ENCODE peak calls at places on chromosome 11, in eight cellular contexts. H is IMR-90, J is astrocyte, K is neural progenitor cell, W is neuronal stem cell, E is GM23338, Q is mesenchymal stem cell, O is endothelial cell of umbilical vein. T is an unnamed sample.

GRCh38 chr11:99020324-99021225 is at the start of gene CNTN5:
- DNase-seq in H (peak; percentile 5), J (no peak), K (peak; percentile 85), W (peak; percentile 70), E (peak; percentile 73), Q (peak; percentile 45), O (no peak), T (no peak)

GRCh38 chr11:60717956-60718355 is 6.6 kb upstream of the MS4A18 start:
- DNase-seq in H (no peak), J (no peak), K (no peak), W (no peak), E (no peak), Q (no peak), O (no peak), T (no peak)

GRCh38 chr11:113296447-113297205 is 17.8 kb upstream of the TTC12 start:
- DNase-seq in H (no peak), J (no peak), K (no peak), W (no peak), E (peak; percentile 19), Q (no peak), O (no peak), T (no peak)

GRCh38 chr11:69300124-69301032 is 6.4 kb downstream of the MYEOV start:
- DNase-seq in H (peak; percentile 61), J (no peak), K (no peak), W (no peak), E (no peak), Q (peak; percentile 81), O (no peak), T (peak; percentile 98)

GRCh38 chr11:72578991-72579815 is 95.0 kb downstream of the PDE2A start:
- DNase-seq in H (no peak), J (no peak), K (no peak), W (no peak), E (no peak), Q (no peak), O (no peak), T (peak; percentile 80)

GRCh38 chr11:97610000-97610399 is 1220.2 kb downstream of the JRKL start:
- DNase-seq in H (no peak), J (no peak), K (no peak), W (no peak), E (peak; percentile 51), Q (peak; percentile 11), O (no peak), T (no peak)

GRCh38 chr11:111736191-111736590 is 30.0 kb downstream of the PPP2R1B start:
- DNase-seq in H (peak; percentile 80), J (peak; percentile 87), K (no peak), W (no peak), E (no peak), Q (no peak), O (no peak), T (peak; percentile 61)

GRCh38 chr11:27926981-27927481 is 180.9 kb downstream of the KIF18A start:
- DNase-seq in H (peak; percentile 88), J (peak; percentile 99), K (no peak), W (no peak), E (no peak), Q (peak; percentile 98), O (no peak), T (no peak)

GRCh38 chr11:94494200-94494545 is 389 bp downstream of the ANKRD49 start:
- DNase-seq in H (no peak), J (no peak), K (peak; percentile 85), W (no peak), E (no peak), Q (no peak), O (no peak), T (no peak)

GRCh38 chr11:1931791-1932480 is 12.4 kb downstream of the TNNT3 start:
- DNase-seq in H (no peak), J (no peak), K (no peak), W (no peak), E (no peak), Q (no peak), O (no peak), T (peak; percentile 86)

GRCh38 chr11:75721852-75722668 is 4.4 kb downstream of the MOGAT2 start:
- DNase-seq in H (no peak), J (no peak), K (no peak), W (no peak), E (no peak), Q (no peak), O (no peak), T (no peak)

GRCh38 chr11:47669856-47670255 is 27.5 kb upstream of the MTCH2 start:
- DNase-seq in H (no peak), J (no peak), K (no peak), W (no peak), E (no peak), Q (no peak), O (no peak), T (no peak)

GRCh38 chr11:72959998-72960731 is 146.0 kb downstream of the ATG16L2 start:
- DNase-seq in H (no peak), J (no peak), K (no peak), W (no peak), E (no peak), Q (no peak), O (no peak), T (no peak)

GRCh38 chr11:8242113-8242475 is 21.6 kb downstream of the LMO1 start:
- DNase-seq in H (no peak), J (no peak), K (no peak), W (no peak), E (peak; percentile 45), Q (no peak), O (no peak), T (peak; percentile 52)

GRCh38 chr11:61336171-61336935 is 3.3 kb downstream of the TKFC start:
- DNase-seq in H (peak; percentile 70), J (peak; percentile 35), K (peak; percentile 92), W (peak; percentile 69), E (peak; percentile 93), Q (peak; percentile 77), O (peak; percentile 76), T (peak; percentile 98)

GRCh38 chr11:28966951-28967350 is 858.8 kb downstream of the METTL15 start:
- DNase-seq in H (peak; percentile 55), J (peak; percentile 15), K (no peak), W (no peak), E (no peak), Q (no peak), O (no peak), T (no peak)

GRCh38 chr11:119774180-119774763 is 45.3 kb upstream of the NECTIN1 start:
- DNase-seq in H (peak; percentile 13), J (no peak), K (peak; percentile 85), W (peak; percentile 68), E (peak; percentile 83), Q (peak; percentile 41), O (peak; percentile 10), T (no peak)

GRCh38 chr11:61028135-61028729 is 56.8 kb downstream of the CD6 start:
- DNase-seq in H (no peak), J (no peak), K (no peak), W (no peak), E (no peak), Q (no peak), O (no peak), T (no peak)

GRCh38 chr11:33258631-33259184 is 1.5 kb downstream of the HIPK3 start:
- DNase-seq in H (peak; percentile 56), J (peak; percentile 66), K (no peak), W (no peak), E (no peak), Q (no peak), O (peak; percentile 80), T (no peak)

GRCh38 chr11:104259121-104259610 is 95.2 kb upstream of the PDGFD start:
- DNase-seq in H (no peak), J (no peak), K (no peak), W (no peak), E (no peak), Q (no peak), O (no peak), T (no peak)

GRCh38 chr11:39374963-39375698 is 2084.3 kb downstream of the LRRC4C start:
- DNase-seq in H (peak; percentile 2), J (no peak), K (peak; percentile 49), W (peak; percentile 3), E (peak; percentile 53), Q (peak; percentile 22), O (peak; percentile 2), T (no peak)

GRCh38 chr11:76314741-76315090 is 66.2 kb downstream of the THAP12 start:
- DNase-seq in H (peak; percentile 61), J (peak; percentile 64), K (no peak), W (no peak), E (no peak), Q (peak; percentile 61), O (no peak), T (no peak)

GRCh38 chr11:131025020-131025419 is 108.7 kb upstream of the SNX19 start:
- DNase-seq in H (peak; percentile 72), J (peak; percentile 52), K (peak; percentile 61), W (peak; percentile 9), E (peak; percentile 85), Q (peak; percentile 59), O (no peak), T (no peak)

DNA sequence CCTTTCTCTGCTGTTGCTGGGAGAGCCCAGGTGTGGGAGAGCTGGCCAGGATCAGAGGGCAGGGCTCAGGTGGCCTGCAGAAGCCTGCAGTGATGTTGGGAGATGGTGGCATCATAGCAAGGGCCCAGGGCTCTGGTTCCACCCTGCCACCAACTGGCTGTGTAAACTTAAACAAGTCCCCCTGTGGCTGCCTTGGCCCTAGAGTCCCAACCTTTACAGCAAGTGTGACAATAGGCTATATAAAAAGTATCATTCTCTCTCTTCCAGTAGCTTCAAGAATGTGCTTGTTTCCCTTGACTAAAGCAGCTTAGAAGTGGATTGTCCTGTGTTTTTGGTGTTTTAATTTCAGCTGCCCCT is 201.8 kb upstream of the E2F8 start:
- DNase-seq in H (no peak), J (no peak), K (no peak), W (no peak), E (no peak), Q (no peak), O (no peak), T (no peak)
- H2AFZ ChIP-seq in H (peak overlapping the region; percentile 5), J (no peak overlapping the region), K (no peak overlapping the region), W (no peak overlapping the region), E (no peak overlapping the region), Q (peak overlapping the region; percentile 24), O (no peak overlapping the region), T (no peak overlapping the region)

GRCh38 chr11:128116447-128117240 is 470.7 kb downstream of the ETS1 start:
- DNase-seq in H (no peak), J (no peak), K (no peak), W (no peak), E (no peak), Q (peak; percentile 19), O (peak; percentile 3), T (no peak)
- H3K27ac ChIP-seq in H (no peak overlapping the region), J (no peak overlapping the region), K (peak overlapping the region; percentile 41), W (peak overlapping the region; percentile 7), E (no peak overlapping the region), Q (no peak overlapping the region), O (no peak overlapping the region), T (no peak overlapping the region)

GRCh38 chr11:3160252-3161031 is 4.7 kb downstream of the OSBPL5 start:
- DNase-seq in H (peak; percentile 92), J (peak; percentile 87), K (peak; percentile 99), W (peak; percentile 96), E (peak; percentile 98), Q (peak; percentile 96), O (peak; percentile 92), T (peak; percentile 98)
- H2AFZ ChIP-seq in H (peak overlapping the region; percentile 82), J (peak overlapping the region; percentile 53), K (peak overlapping the region; percentile 55), W (peak overlapping the region; percentile 91), E (peak overlapping the region; percentile 96), Q (peak overlapping the region; percentile 70), O (no peak overlapping the region), T (peak overlapping the region; percentile 47)

DNA sequence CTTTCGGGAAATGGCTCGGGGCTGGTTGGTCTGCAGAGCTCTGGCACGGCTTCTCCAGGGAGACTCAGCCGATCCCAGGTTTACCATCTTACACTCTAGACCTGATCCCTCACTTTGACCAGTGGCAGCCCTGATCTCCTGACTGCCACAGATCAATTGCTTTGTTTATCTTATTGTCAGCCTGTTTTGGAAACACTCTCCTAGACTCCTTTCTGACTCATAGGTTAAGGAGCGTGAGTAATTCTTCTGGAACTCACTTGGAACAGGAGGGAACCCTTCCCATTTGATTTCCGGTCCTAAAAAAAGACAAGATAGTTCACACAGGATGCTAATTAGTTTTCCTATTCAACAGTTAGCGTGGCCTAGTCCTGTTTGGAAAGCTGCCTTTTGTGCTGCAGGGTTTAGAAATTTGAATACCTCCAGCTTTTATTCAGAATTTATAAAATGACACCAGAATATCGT is 16.0 kb upstream of the BMAL1 start:
- DNase-seq in H (peak; percentile 87), J (peak; percentile 84), K (no peak), W (no peak), E (no peak), Q (peak; percentile 93), O (peak; percentile 68), T (peak; percentile 68)
- H3K27ac ChIP-seq in H (peak overlapping the region; percentile 83), J (peak overlapping the region; percentile 83), K (no peak overlapping the region), W (no peak overlapping the region), E (no peak overlapping the region), Q (peak overlapping the region; percentile 7), O (peak overlapping the region; percentile 82), T (peak overlapping the region; percentile 91)